ENCODE peak calls at places on chromosomes 12 and 14, in six cellular contexts. S, G, H, P, F and W are unnamed samples.

GRCh38 chr14:70735043-70735442 is 74.3 kb downstream of the MAP3K9 start:
- DNase-seq in S (no peak), G (no peak), H (no peak), P (no peak), F (no peak), W (no peak)

GRCh38 chr14:76753799-76754198 is 7.5 kb upstream of the VASH1 start:
- DNase-seq in S (no peak), G (no peak), H (no peak), P (no peak), F (no peak), W (no peak)

GRCh38 chr14:89493877-89494634 is 77.0 kb upstream of the FOXN3 start:
- DNase-seq in S (no peak), G (no peak), H (no peak), P (no peak), F (no peak), W (no peak)

GRCh38 chr12:131797588-131797934 is 30.6 kb upstream of the MMP17 start:
- DNase-seq in S (no peak), G (no peak), H (no peak), P (no peak), F (no peak), W (no peak)

GRCh38 chr12:76802060-76802459 is 38.1 kb downstream of the ZDHHC17 start:
- DNase-seq in S (no peak), G (no peak), H (no peak), P (no peak), F (no peak), W (no peak)

GRCh38 chr12:88854260-88854659 is 274.0 kb upstream of the KITLG start:
- DNase-seq in S (no peak), G (no peak), H (no peak), P (no peak), F (no peak), W (no peak)

GRCh38 chr12:53995311-53996187 is 4.4 kb upstream of the HOXC9 start:
- DNase-seq in S (no peak), G (no peak), H (peak), P (no peak), F (no peak), W (no peak)

GRCh38 chr12:42282301-42282700 is 43.6 kb downstream of the ZCRB1 start:
- DNase-seq in S (no peak), G (no peak), H (no peak), P (no peak), F (no peak), W (no peak)

GRCh38 chr12:110639336-110640178 is 25.6 kb downstream of the TCTN1 start:
- DNase-seq in S (no peak), G (no peak), H (no peak), P (no peak), F (no peak), W (no peak)

GRCh38 chr14:68328509-68328908 is 464.4 kb downstream of the ZFP36L1 start:
- DNase-seq in S (no peak), G (no peak), H (no peak), P (no peak), F (no peak), W (no peak)

GRCh38 chr12:52037248-52037861 is 13.9 kb upstream of the NR4A1 start:
- DNase-seq in S (no peak), G (peak), H (no peak), P (no peak), F (peak), W (no peak)